ENCODE peak calls at places on chromosomes 12 and 14, in eight cellular contexts. One of them, this sample, is unnamed.

GRCh38 chr14:76203086-76204001 is 51.6 kb downstream of the GPATCH2L start:
- DNase-seq in WERI-Rb-1: no peak
- DNase-seq in right lobe of liver: no peak
- DNase-seq in naive thymus-derived CD4-positive, alpha-beta T cell: no peak
- DNase-seq in testis: no peak
- DNase-seq in heart right ventricle: peak
- DNase-seq in CD8-positive, alpha-beta memory T cell: no peak
- DNase-seq in psoas muscle: no peak
- DNase-seq in this sample: no peak

GRCh38 chr12:46260153-46260912 is 8.5 kb downstream of the SLC38A1 start:
- DNase-seq in WERI-Rb-1: no peak
- DNase-seq in right lobe of liver: no peak
- DNase-seq in naive thymus-derived CD4-positive, alpha-beta T cell: no peak
- DNase-seq in testis: no peak
- DNase-seq in heart right ventricle: no peak
- DNase-seq in CD8-positive, alpha-beta memory T cell: no peak
- DNase-seq in psoas muscle: no peak
- DNase-seq in this sample: no peak

GRCh38 chr14:53022593-53022992 is 71.7 kb upstream of the FERMT2 start:
- DNase-seq in WERI-Rb-1: no peak
- DNase-seq in right lobe of liver: no peak
- DNase-seq in naive thymus-derived CD4-positive, alpha-beta T cell: no peak
- DNase-seq in testis: no peak
- DNase-seq in heart right ventricle: no peak
- DNase-seq in CD8-positive, alpha-beta memory T cell: no peak
- DNase-seq in psoas muscle: no peak
- DNase-seq in this sample: no peak

GRCh38 chr14:34063470-34064164 is 112.7 kb upstream of the EGLN3 start:
- DNase-seq in WERI-Rb-1: no peak
- DNase-seq in right lobe of liver: no peak
- DNase-seq in naive thymus-derived CD4-positive, alpha-beta T cell: no peak
- DNase-seq in testis: no peak
- DNase-seq in heart right ventricle: no peak
- DNase-seq in CD8-positive, alpha-beta memory T cell: no peak
- DNase-seq in psoas muscle: peak
- DNase-seq in this sample: peak

GRCh38 chr12:32437095-32437515 is 37.7 kb downstream of the FGD4 start:
- DNase-seq in WERI-Rb-1: no peak
- DNase-seq in right lobe of liver: no peak
- DNase-seq in naive thymus-derived CD4-positive, alpha-beta T cell: no peak
- DNase-seq in testis: no peak
- DNase-seq in heart right ventricle: no peak
- DNase-seq in CD8-positive, alpha-beta memory T cell: no peak
- DNase-seq in psoas muscle: no peak
- DNase-seq in this sample: no peak

GRCh38 chr14:92538412-92539017 is 24.9 kb downstream of the RIN3 start:
- DNase-seq in WERI-Rb-1: no peak
- DNase-seq in right lobe of liver: no peak
- DNase-seq in naive thymus-derived CD4-positive, alpha-beta T cell: no peak
- DNase-seq in testis: no peak
- DNase-seq in heart right ventricle: no peak
- DNase-seq in CD8-positive, alpha-beta memory T cell: no peak
- DNase-seq in psoas muscle: no peak
- DNase-seq in this sample: no peak

GRCh38 chr14:51653096-51653814 is 1.5 kb downstream of the FRMD6 start:
- DNase-seq in WERI-Rb-1: no peak
- DNase-seq in right lobe of liver: no peak
- DNase-seq in naive thymus-derived CD4-positive, alpha-beta T cell: no peak
- DNase-seq in testis: no peak
- DNase-seq in heart right ventricle: peak
- DNase-seq in CD8-positive, alpha-beta memory T cell: no peak
- DNase-seq in psoas muscle: no peak
- DNase-seq in this sample: no peak

GRCh38 chr12:89311703-89312293 is 40.5 kb downstream of the DUSP6 start:
- DNase-seq in WERI-Rb-1: no peak
- DNase-seq in right lobe of liver: no peak
- DNase-seq in naive thymus-derived CD4-positive, alpha-beta T cell: no peak
- DNase-seq in testis: no peak
- DNase-seq in heart right ventricle: no peak
- DNase-seq in CD8-positive, alpha-beta memory T cell: no peak
- DNase-seq in psoas muscle: no peak
- DNase-seq in this sample: no peak

GRCh38 chr14:68899033-68899603 is 80.0 kb downstream of the ACTN1 start:
- DNase-seq in WERI-Rb-1: no peak
- DNase-seq in right lobe of liver: no peak
- DNase-seq in naive thymus-derived CD4-positive, alpha-beta T cell: no peak
- DNase-seq in testis: no peak
- DNase-seq in heart right ventricle: no peak
- DNase-seq in CD8-positive, alpha-beta memory T cell: no peak
- DNase-seq in psoas muscle: no peak
- DNase-seq in this sample: no peak

GRCh38 chr14:32820686-32821085 is 118.0 kb upstream of the NPAS3 start:
- DNase-seq in WERI-Rb-1: no peak
- DNase-seq in right lobe of liver: no peak
- DNase-seq in naive thymus-derived CD4-positive, alpha-beta T cell: no peak
- DNase-seq in testis: no peak
- DNase-seq in heart right ventricle: peak
- DNase-seq in CD8-positive, alpha-beta memory T cell: no peak
- DNase-seq in psoas muscle: no peak
- DNase-seq in this sample: no peak

GRCh38 chr14:22883191-22883976 is at the start of gene REM2:
- DNase-seq in WERI-Rb-1: peak
- DNase-seq in right lobe of liver: no peak
- DNase-seq in naive thymus-derived CD4-positive, alpha-beta T cell: no peak
- DNase-seq in testis: no peak
- DNase-seq in heart right ventricle: no peak
- DNase-seq in CD8-positive, alpha-beta memory T cell: no peak
- DNase-seq in psoas muscle: no peak
- DNase-seq in this sample: no peak

GRCh38 chr12:113612076-113612728 is 140.5 kb upstream of the LHX5 start:
- DNase-seq in WERI-Rb-1: no peak
- DNase-seq in right lobe of liver: no peak
- DNase-seq in naive thymus-derived CD4-positive, alpha-beta T cell: no peak
- DNase-seq in testis: no peak
- DNase-seq in heart right ventricle: no peak
- DNase-seq in CD8-positive, alpha-beta memory T cell: no peak
- DNase-seq in psoas muscle: no peak
- DNase-seq in this sample: no peak

GRCh38 chr12:92139634-92140555 is 5.8 kb downstream of the BTG1 start:
- DNase-seq in WERI-Rb-1: no peak
- DNase-seq in right lobe of liver: no peak
- DNase-seq in naive thymus-derived CD4-positive, alpha-beta T cell: no peak
- DNase-seq in testis: no peak
- DNase-seq in heart right ventricle: no peak
- DNase-seq in CD8-positive, alpha-beta memory T cell: no peak
- DNase-seq in psoas muscle: no peak
- DNase-seq in this sample: no peak

GRCh38 chr12:121792607-121793500 is 634 bp downstream of the RHOF start:
- DNase-seq in WERI-Rb-1: no peak
- DNase-seq in right lobe of liver: peak
- DNase-seq in naive thymus-derived CD4-positive, alpha-beta T cell: peak
- DNase-seq in testis: no peak
- DNase-seq in heart right ventricle: no peak
- DNase-seq in CD8-positive, alpha-beta memory T cell: peak
- DNase-seq in psoas muscle: no peak
- DNase-seq in this sample: no peak
- H3K27ac ChIP-seq in WERI-Rb-1: no peak
- H3K27ac ChIP-seq in right lobe of liver: peak
- H3K27ac ChIP-seq in naive thymus-derived CD4-positive, alpha-beta T cell: peak
- H3K27ac ChIP-seq in testis: peak
- H3K27ac ChIP-seq in heart right ventricle: peak
- H3K27ac ChIP-seq in CD8-positive, alpha-beta memory T cell: peak
- H3K27ac ChIP-seq in psoas muscle: peak
- H3K27ac ChIP-seq in this sample: peak

DNA sequence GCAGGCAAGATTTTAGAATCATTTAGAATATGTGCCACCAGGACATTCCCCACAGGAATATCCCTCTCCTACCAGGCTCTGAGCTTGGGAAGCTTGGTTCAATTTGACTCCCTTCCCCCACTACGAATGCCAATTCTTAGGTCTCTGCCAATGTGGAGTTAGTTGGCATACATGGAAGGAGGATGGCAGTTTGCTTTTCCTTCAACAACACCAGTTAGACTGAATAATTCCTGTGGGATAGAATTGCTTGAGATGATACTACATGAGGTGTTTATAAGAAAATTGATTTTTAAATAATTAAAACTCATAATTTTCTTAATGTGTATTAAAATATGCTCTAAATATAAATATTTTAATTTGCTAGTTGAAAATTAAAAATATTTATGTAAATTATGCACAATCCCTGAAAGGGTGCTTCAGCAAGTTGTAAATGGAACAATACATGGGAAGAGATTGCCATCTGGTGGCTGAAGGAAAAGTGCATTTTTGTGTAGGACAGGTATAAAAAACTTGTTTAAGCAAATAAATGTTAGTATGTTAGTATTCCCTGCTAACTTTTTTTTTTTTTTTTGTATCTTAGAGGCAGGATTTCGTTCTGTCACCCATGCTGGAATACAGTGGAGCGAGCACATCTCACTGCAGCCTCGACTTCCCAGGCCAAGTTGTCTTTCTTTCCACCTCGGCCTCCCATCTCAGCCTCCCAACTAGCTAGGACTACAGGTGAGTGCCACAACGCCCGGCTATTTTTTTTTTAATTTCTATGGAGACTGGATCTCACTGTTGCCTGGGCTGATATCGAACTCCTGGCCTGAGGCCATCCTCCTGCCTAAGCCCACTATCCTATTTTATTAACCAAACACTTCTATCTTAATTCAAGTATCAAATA is 25.8 kb upstream of the STRAP start:
- DNase-seq in WERI-Rb-1: peak
- DNase-seq in right lobe of liver: no peak
- DNase-seq in naive thymus-derived CD4-positive, alpha-beta T cell: peak
- DNase-seq in testis: peak
- DNase-seq in heart right ventricle: peak
- DNase-seq in CD8-positive, alpha-beta memory T cell: peak
- DNase-seq in psoas muscle: no peak
- DNase-seq in this sample: peak
- H3K27ac ChIP-seq in WERI-Rb-1: no peak
- H3K27ac ChIP-seq in right lobe of liver: no peak
- H3K27ac ChIP-seq in naive thymus-derived CD4-positive, alpha-beta T cell: no peak
- H3K27ac ChIP-seq in testis: no peak
- H3K27ac ChIP-seq in heart right ventricle: no peak
- H3K27ac ChIP-seq in CD8-positive, alpha-beta memory T cell: no peak
- H3K27ac ChIP-seq in psoas muscle: no peak
- H3K27ac ChIP-seq in this sample: no peak

GRCh38 chr12:53988519-53989226 is 3.7 kb downstream of the HOXC10 start:
- DNase-seq in WERI-Rb-1: no peak
- DNase-seq in right lobe of liver: no peak
- DNase-seq in naive thymus-derived CD4-positive, alpha-beta T cell: no peak
- DNase-seq in testis: no peak
- DNase-seq in heart right ventricle: no peak
- DNase-seq in CD8-positive, alpha-beta memory T cell: no peak
- DNase-seq in psoas muscle: no peak
- DNase-seq in this sample: no peak

GRCh38 chr12:53990311-53991076 is 5.5 kb downstream of the HOXC10 start:
- DNase-seq in WERI-Rb-1: no peak
- DNase-seq in right lobe of liver: no peak
- DNase-seq in naive thymus-derived CD4-positive, alpha-beta T cell: no peak
- DNase-seq in testis: no peak
- DNase-seq in heart right ventricle: no peak
- DNase-seq in CD8-positive, alpha-beta memory T cell: no peak
- DNase-seq in psoas muscle: no peak
- DNase-seq in this sample: no peak

GRCh38 chr12:53991077-53991460 is 6.1 kb downstream of the HOXC10 start:
- DNase-seq in WERI-Rb-1: peak
- DNase-seq in right lobe of liver: no peak
- DNase-seq in naive thymus-derived CD4-positive, alpha-beta T cell: no peak
- DNase-seq in testis: no peak
- DNase-seq in heart right ventricle: no peak
- DNase-seq in CD8-positive, alpha-beta memory T cell: no peak
- DNase-seq in psoas muscle: no peak
- DNase-seq in this sample: no peak

GRCh38 chr12:53987748-53988147 is 2.8 kb downstream of the HOXC10 start:
- DNase-seq in WERI-Rb-1: no peak
- DNase-seq in right lobe of liver: no peak
- DNase-seq in naive thymus-derived CD4-positive, alpha-beta T cell: no peak
- DNase-seq in testis: no peak
- DNase-seq in heart right ventricle: no peak
- DNase-seq in CD8-positive, alpha-beta memory T cell: no peak
- DNase-seq in psoas muscle: no peak
- DNase-seq in this sample: no peak

DNA sequence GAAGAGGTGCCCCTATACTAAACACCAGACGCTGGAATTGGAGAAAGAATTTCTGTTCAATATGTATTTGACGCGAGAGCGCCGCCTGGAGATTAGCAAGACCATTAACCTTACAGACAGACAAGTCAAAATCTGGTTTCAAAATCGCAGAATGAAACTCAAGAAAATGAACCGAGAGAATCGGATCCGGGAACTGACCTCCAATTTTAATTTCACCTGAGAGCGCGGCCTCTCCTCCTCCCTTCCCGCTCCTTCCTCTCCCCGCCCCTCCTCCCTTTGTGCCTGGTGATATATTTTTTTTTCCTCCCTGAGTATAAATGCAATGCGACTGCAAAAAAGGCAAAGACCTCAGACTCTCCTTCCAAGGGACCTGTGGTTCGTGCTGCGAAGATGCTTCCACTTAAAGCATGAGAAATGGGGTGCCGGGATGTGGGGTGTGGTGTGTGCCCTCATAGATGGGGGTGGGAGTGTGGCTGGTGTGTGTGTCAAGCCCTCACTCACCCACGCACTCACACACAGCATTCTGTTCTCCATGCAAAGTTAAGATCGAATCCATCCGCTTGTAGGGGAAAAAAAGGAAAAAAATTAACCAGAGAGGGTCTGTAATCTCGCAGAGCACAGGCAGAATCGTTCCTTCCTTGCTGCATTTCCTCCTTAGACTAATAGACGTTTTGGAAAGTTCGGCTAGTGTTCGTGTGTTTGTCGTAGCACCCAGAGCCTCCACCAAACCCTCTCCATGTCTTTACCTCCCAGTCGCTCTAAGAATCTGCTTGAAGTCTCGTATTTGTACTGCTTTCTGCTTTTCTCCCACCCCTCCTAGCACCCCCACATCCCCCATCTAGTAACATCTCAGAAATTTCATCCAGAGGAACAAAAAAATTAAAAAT is 4.5 kb downstream of the HOXC10 start:
- DNase-seq in WERI-Rb-1: peak
- DNase-seq in right lobe of liver: no peak
- DNase-seq in naive thymus-derived CD4-positive, alpha-beta T cell: no peak
- DNase-seq in testis: peak
- DNase-seq in heart right ventricle: no peak
- DNase-seq in CD8-positive, alpha-beta memory T cell: no peak
- DNase-seq in psoas muscle: no peak
- DNase-seq in this sample: no peak
- H3K27ac ChIP-seq in WERI-Rb-1: peak
- H3K27ac ChIP-seq in right lobe of liver: no peak
- H3K27ac ChIP-seq in naive thymus-derived CD4-positive, alpha-beta T cell: no peak
- H3K27ac ChIP-seq in testis: no peak
- H3K27ac ChIP-seq in heart right ventricle: no peak
- H3K27ac ChIP-seq in CD8-positive, alpha-beta memory T cell: no peak
- H3K27ac ChIP-seq in psoas muscle: peak
- H3K27ac ChIP-seq in this sample: no peak

GRCh38 chr12:3820122-3820521 is 53.1 kb downstream of the PARP11 start:
- DNase-seq in WERI-Rb-1: no peak
- DNase-seq in right lobe of liver: no peak
- DNase-seq in naive thymus-derived CD4-positive, alpha-beta T cell: no peak
- DNase-seq in testis: no peak
- DNase-seq in heart right ventricle: no peak
- DNase-seq in CD8-positive, alpha-beta memory T cell: no peak
- DNase-seq in psoas muscle: no peak
- DNase-seq in this sample: no peak

GRCh38 chr12:3816266-3816665 is 56.9 kb downstream of the PARP11 start:
- DNase-seq in WERI-Rb-1: no peak
- DNase-seq in right lobe of liver: no peak
- DNase-seq in naive thymus-derived CD4-positive, alpha-beta T cell: no peak
- DNase-seq in testis: no peak
- DNase-seq in heart right ventricle: no peak
- DNase-seq in CD8-positive, alpha-beta memory T cell: no peak
- DNase-seq in psoas muscle: no peak
- DNase-seq in this sample: no peak

GRCh38 chr12:3821441-3821840 is 51.8 kb downstream of the PARP11 start:
- DNase-seq in WERI-Rb-1: no peak
- DNase-seq in right lobe of liver: no peak
- DNase-seq in naive thymus-derived CD4-positive, alpha-beta T cell: no peak
- DNase-seq in testis: no peak
- DNase-seq in heart right ventricle: no peak
- DNase-seq in CD8-positive, alpha-beta memory T cell: no peak
- DNase-seq in psoas muscle: no peak
- DNase-seq in this sample: no peak
- H3K27ac ChIP-seq in WERI-Rb-1: no peak
- H3K27ac ChIP-seq in right lobe of liver: no peak
- H3K27ac ChIP-seq in naive thymus-derived CD4-positive, alpha-beta T cell: no peak
- H3K27ac ChIP-seq in testis: no peak
- H3K27ac ChIP-seq in heart right ventricle: no peak
- H3K27ac ChIP-seq in CD8-positive, alpha-beta memory T cell: no peak
- H3K27ac ChIP-seq in psoas muscle: no peak
- H3K27ac ChIP-seq in this sample: no peak

This sample was measured in ascending aorta.